ENCODE peak calls at places on chromosomes 1 and 21, in five cellular contexts. T is CD8-positive, alpha-beta T cell; D is HFF-Myc; X is suprapubic skin; F is lower lobe of right lung. B is an unnamed sample.

GRCh38 chr1:233238884-233239432 is 56.6 kb downstream of the PCNX2 start:
- DNase-seq in D (no peak), X (no peak), T (no peak), F (no peak), B (no peak)

GRCh38 chr1:155126494-155127104 is 1.1 kb upstream of the EFNA1 start:
- DNase-seq in T (peak; percentile 17), D (no peak), F (peak; percentile 92), X (no peak), B (no peak)

GRCh38 chr1:231702804-231703203 is 76.2 kb downstream of the DISC1 start:
- DNase-seq in T (no peak), X (no peak), F (no peak), D (no peak), B (peak; percentile 28)

GRCh38 chr1:103110701-103111100 is 2.4 kb upstream of the COL11A1 start:
- DNase-seq in T (no peak), D (no peak), F (no peak), X (no peak), B (no peak)

GRCh38 chr1:20058531-20058930 is 11.5 kb upstream of the PLA2G5 start:
- DNase-seq in D (peak; percentile 36), T (peak; percentile 17), X (no peak), F (no peak), B (peak; percentile 79)

GRCh38 chr1:41239988-41240610 is 2.0 kb downstream of the SCMH1 start:
- DNase-seq in F (no peak), T (no peak), X (no peak), D (peak; percentile 48), B (peak; percentile 57)

GRCh38 chr1:113369040-113369439 is 21.3 kb upstream of the MAGI3 start:
- DNase-seq in D (no peak), T (no peak), X (no peak), F (no peak), B (no peak)

GRCh38 chr1:53044926-53045325 is 17.1 kb upstream of the PODN start:
- DNase-seq in X (no peak), D (no peak), T (no peak), F (no peak), B (no peak)

GRCh38 chr1:172350781-172351180 is 69.7 kb upstream of the C1orf105 start:
- DNase-seq in F (no peak), T (no peak), D (no peak), X (no peak), B (no peak)

GRCh38 chr1:110312188-110313121 is 26.7 kb upstream of the RBM15 start:
- DNase-seq in X (peak; percentile 74), F (peak; percentile 83), T (peak; percentile 62), D (no peak), B (peak; percentile 46)

GRCh38 chr1:67894981-67895735 is 61.9 kb upstream of the GNG12 start:
- DNase-seq in F (no peak), T (no peak), X (no peak), D (no peak), B (no peak)

GRCh38 chr1:223622132-223622842 is 43.2 kb downstream of the CAPN8 start:
- DNase-seq in D (no peak), F (no peak), T (no peak), X (no peak), B (no peak)

GRCh38 chr1:153960206-153960605 is 1.8 kb upstream of the CRTC2 start:
- DNase-seq in F (no peak), T (no peak), D (no peak), X (no peak), B (no peak)

GRCh38 chr1:236064674-236065508 is at the start of gene NID1:
- DNase-seq in F (peak; percentile 74), X (peak; percentile 90), T (no peak), D (no peak), B (no peak)

GRCh38 chr1:219495737-219496408 is 117.0 kb downstream of the ZC3H11B start:
- DNase-seq in F (no peak), D (no peak), X (no peak), T (no peak), B (no peak)

GRCh38 chr1:205561501-205562203 is 57.2 kb downstream of the CDK18 start:
- DNase-seq in D (no peak), F (no peak), T (no peak), X (no peak), B (no peak)

GRCh38 chr1:94115254-94115899 is 5.6 kb downstream of the ABCA4 start:
- DNase-seq in T (no peak), X (peak; percentile 22), D (no peak), F (no peak), B (no peak)

GRCh38 chr1:153028771-153029170 is 2.2 kb upstream of the SPRR1B start:
- DNase-seq in X (no peak), F (no peak), T (no peak), D (no peak), B (no peak)

GRCh38 chr21:34335316-34335715 is 28.5 kb upstream of the KCNE2 start:
- DNase-seq in F (no peak), T (no peak), D (peak; percentile 64), X (no peak), B (no peak)

GRCh38 chr1:85495556-85495955 is 30.6 kb upstream of the DDAH1 start:
- DNase-seq in D (no peak), T (no peak), F (peak; percentile 65), X (no peak), B (no peak)

GRCh38 chr1:206909167-206909882 is 12.1 kb downstream of the IL24 start:
- DNase-seq in F (peak; percentile 91), D (no peak), T (peak; percentile 40), X (peak; percentile 80), B (no peak)

GRCh38 chr1:212141404-212141803 is 105.9 kb downstream of the DTL start:
- DNase-seq in F (no peak), D (no peak), X (no peak), T (no peak), B (no peak)

GRCh38 chr1:78599294-78599693 is 21.0 kb upstream of the IFI44L start:
- DNase-seq in X (no peak), F (no peak), T (no peak), D (no peak), B (no peak)

GRCh38 chr1:11676386-11677103 is 4.4 kb downstream of the MAD2L2 start:
- DNase-seq in D (no peak), X (no peak), F (no peak), T (no peak), B (no peak)
- TF ChIP-seq CTCF in D (no peak), X (no peak), F (no peak), T (no peak), B (no peak)

GRCh38 chr1:201944639-201945038 is 1.7 kb downstream of the LMOD1 start:
- DNase-seq in X (no peak), F (no peak), D (no peak), T (no peak), B (no peak)

GRCh38 chr1:201947697-201948008 is 1.3 kb upstream of the LMOD1 start:
- DNase-seq in T (no peak), D (no peak), X (no peak), F (no peak), B (no peak)

GRCh38 chr1:201946224-201946908 is at the start of gene LMOD1:
- DNase-seq in T (no peak), X (peak; percentile 87), D (no peak), F (peak; percentile 81), B (peak; percentile 79)

GRCh38 chr1:201945157-201945556 is 1.2 kb downstream of the LMOD1 start:
- DNase-seq in D (no peak), X (no peak), T (no peak), F (no peak), B (no peak)

GRCh38 chr1:201945863-201946223 is 505 bp downstream of the LMOD1 start:
- DNase-seq in F (no peak), T (no peak), D (no peak), X (no peak), B (no peak)
- H3K4me3 ChIP-seq in F (peak overlapping the region; percentile 51), T (no peak overlapping the region), D (peak overlapping the region; percentile 44), X (peak overlapping the region; percentile 48), B (peak overlapping the region; percentile 70)

DNA sequence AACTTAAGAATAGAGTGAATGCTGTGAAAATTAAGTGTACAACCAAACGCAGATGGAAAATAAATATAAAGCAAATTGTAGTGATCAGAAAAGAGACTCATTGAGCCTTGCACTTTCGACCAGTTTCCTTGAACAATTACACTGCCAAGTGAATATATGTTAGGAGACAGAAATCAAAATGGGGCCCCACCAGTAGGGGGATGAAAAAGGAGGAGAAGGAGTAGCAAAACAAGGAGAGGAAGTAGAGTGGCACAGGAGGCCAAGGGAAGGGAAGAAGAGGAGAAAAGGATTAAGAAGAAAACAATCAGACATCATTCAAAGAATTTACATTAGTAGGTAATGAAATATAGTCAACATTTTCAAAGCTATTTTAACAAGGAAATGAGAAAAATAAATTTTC is 1770.6 kb downstream of the PLA2G4A start:
- DNase-seq in F (no peak), X (no peak), D (no peak), T (no peak), B (no peak)
- TF ChIP-seq CTCF in F (no peak), X (no peak), D (no peak), T (no peak), B (no peak)

GRCh38 chr1:169051171-169051570 is 55.3 kb upstream of the ATP1B1 start:
- DNase-seq in F (no peak), T (no peak), D (no peak), X (no peak), B (no peak)

GRCh38 chr1:169048043-169048442 is 58.4 kb upstream of the ATP1B1 start:
- DNase-seq in X (no peak), F (no peak), T (no peak), D (no peak), B (no peak)

GRCh38 chr1:169053196-169053595 is 53.3 kb upstream of the ATP1B1 start:
- DNase-seq in T (no peak), F (no peak), D (no peak), X (no peak), B (no peak)

GRCh38 chr1:169049258-169049936 is 57.1 kb upstream of the ATP1B1 start:
- DNase-seq in X (no peak), D (peak; percentile 27), T (no peak), F (no peak), B (no peak)

GRCh38 chr1:169052727-169053126 is 53.8 kb upstream of the ATP1B1 start:
- DNase-seq in X (no peak), T (no peak), F (no peak), D (no peak), B (no peak)
- H3K4me3 ChIP-seq in X (no peak overlapping the region), T (no peak overlapping the region), F (no peak overlapping the region), D (no peak overlapping the region), B (no peak overlapping the region)

DNA sequence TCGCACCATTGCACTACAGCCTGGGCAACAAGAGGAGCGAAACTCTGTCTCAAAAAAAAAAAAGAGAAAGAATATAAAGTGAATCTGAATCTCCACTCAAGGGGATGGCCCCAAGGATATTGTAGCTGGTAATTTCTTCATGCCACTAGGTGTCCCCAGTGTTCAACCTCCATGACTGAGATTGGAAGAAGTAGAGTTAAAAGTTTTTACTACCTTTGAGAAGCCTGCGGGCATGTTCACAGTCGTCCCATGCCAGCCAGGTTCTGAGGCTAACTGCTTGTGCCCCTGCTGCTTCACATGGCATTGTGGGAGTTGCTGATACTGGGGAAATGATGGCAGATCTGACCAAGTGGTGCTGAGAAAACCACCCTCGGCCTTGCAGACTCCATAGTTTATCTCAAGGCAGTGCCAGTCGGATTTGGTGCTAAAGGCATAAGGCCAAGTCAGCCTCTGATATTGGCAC is 10.8 kb upstream of the SHISA4 start:
- DNase-seq in T (no peak), F (no peak), D (no peak), X (no peak), B (no peak)
- TF ChIP-seq CTCF in T (peak; percentile 44), F (peak; percentile 55), D (peak; percentile 65), X (peak; percentile 60), B (peak; percentile 69)

DNA sequence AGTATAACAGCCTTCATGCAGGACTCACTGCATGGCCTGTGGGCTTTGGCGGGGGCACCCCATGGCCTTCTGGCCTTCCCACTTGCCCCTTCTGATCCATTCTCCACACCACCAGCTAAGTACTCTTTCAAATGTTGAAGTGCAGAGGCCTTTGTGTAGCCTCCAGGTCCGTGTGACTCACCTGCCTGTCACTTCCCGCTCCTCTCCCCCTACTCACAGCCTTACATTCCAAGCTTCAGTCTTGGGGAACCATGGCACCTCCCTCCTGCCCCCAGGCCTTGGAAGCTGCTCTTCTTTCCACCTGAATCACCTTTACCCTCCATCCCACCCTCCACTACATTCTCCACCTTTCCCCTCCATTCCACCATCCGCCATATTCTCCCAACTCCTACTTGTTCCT is 69.6 kb downstream of the PGM1 start:
- DNase-seq in X (no peak), F (no peak), T (no peak), D (no peak), B (no peak)
- H3K4me3 ChIP-seq in X (no peak overlapping the region), F (no peak overlapping the region), T (no peak overlapping the region), D (no peak overlapping the region), B (no peak overlapping the region)

B was measured in AG09309.